ENCODE peak calls at places on chromosomes 13 and 19, in five cellular contexts. One of them, this sample, is unnamed.

GRCh38 chr19:5838437-5839311 is 828 bp downstream of the FUT6 start:
- DNase-seq in tibial artery: no peak
- DNase-seq in choroid plexus epithelial cell: no peak
- DNase-seq in fibroblast of lung: no peak
- DNase-seq in heart right ventricle: no peak
- DNase-seq in this sample: no peak

GRCh38 chr19:18114483-18114882 is 16.9 kb downstream of the MAST3 start:
- DNase-seq in tibial artery: no peak
- DNase-seq in choroid plexus epithelial cell: no peak
- DNase-seq in fibroblast of lung: no peak
- DNase-seq in heart right ventricle: no peak
- DNase-seq in this sample: no peak

GRCh38 chr13:102724923-102725322 is 30.1 kb upstream of the METTL21C start:
- DNase-seq in tibial artery: no peak
- DNase-seq in choroid plexus epithelial cell: peak
- DNase-seq in fibroblast of lung: peak
- DNase-seq in heart right ventricle: no peak
- DNase-seq in this sample: no peak

GRCh38 chr13:88726075-88726474 is 1054.9 kb downstream of the SLITRK5 start:
- DNase-seq in tibial artery: no peak
- DNase-seq in choroid plexus epithelial cell: no peak
- DNase-seq in fibroblast of lung: no peak
- DNase-seq in heart right ventricle: no peak
- DNase-seq in this sample: no peak

GRCh38 chr19:48556163-48556562 is 4.2 kb downstream of the SULT2B1 start:
- DNase-seq in tibial artery: no peak
- DNase-seq in choroid plexus epithelial cell: peak
- DNase-seq in fibroblast of lung: peak
- DNase-seq in heart right ventricle: no peak
- DNase-seq in this sample: no peak

GRCh38 chr19:44609219-44609618 is 4.1 kb upstream of the IGSF23 start:
- DNase-seq in tibial artery: no peak
- DNase-seq in choroid plexus epithelial cell: peak
- DNase-seq in fibroblast of lung: peak
- DNase-seq in heart right ventricle: no peak
- DNase-seq in this sample: no peak

GRCh38 chr19:51025809-51026553 is 435 bp downstream of the KLK11 start:
- DNase-seq in tibial artery: no peak
- DNase-seq in choroid plexus epithelial cell: no peak
- DNase-seq in fibroblast of lung: no peak
- DNase-seq in heart right ventricle: no peak
- DNase-seq in this sample: no peak

GRCh38 chr13:50550151-50550550 is 293.3 kb downstream of the DLEU7 start:
- DNase-seq in tibial artery: no peak
- DNase-seq in choroid plexus epithelial cell: no peak
- DNase-seq in fibroblast of lung: no peak
- DNase-seq in heart right ventricle: no peak
- DNase-seq in this sample: no peak

GRCh38 chr13:74596691-74597090 is 462.5 kb upstream of the KLF12 start:
- DNase-seq in tibial artery: no peak
- DNase-seq in choroid plexus epithelial cell: no peak
- DNase-seq in fibroblast of lung: no peak
- DNase-seq in heart right ventricle: no peak
- DNase-seq in this sample: no peak

GRCh38 chr19:29269641-29270040 is 56.7 kb upstream of the UQCRFS1 start:
- DNase-seq in tibial artery: no peak
- DNase-seq in choroid plexus epithelial cell: no peak
- DNase-seq in fibroblast of lung: no peak
- DNase-seq in heart right ventricle: no peak
- DNase-seq in this sample: no peak

GRCh38 chr19:3908266-3909054 is 24.4 kb upstream of the NMRK2 start:
- DNase-seq in tibial artery: no peak
- DNase-seq in choroid plexus epithelial cell: no peak
- DNase-seq in fibroblast of lung: no peak
- DNase-seq in heart right ventricle: no peak
- DNase-seq in this sample: no peak

GRCh38 chr19:38849746-38850230 is at the start of gene HNRNPL:
- DNase-seq in tibial artery: no peak
- DNase-seq in choroid plexus epithelial cell: no peak
- DNase-seq in fibroblast of lung: no peak
- DNase-seq in heart right ventricle: peak
- DNase-seq in this sample: peak

GRCh38 chr19:8333771-8334457 is 9.1 kb downstream of the KANK3 start:
- DNase-seq in tibial artery: no peak
- DNase-seq in choroid plexus epithelial cell: no peak
- DNase-seq in fibroblast of lung: no peak
- DNase-seq in heart right ventricle: no peak
- DNase-seq in this sample: no peak

GRCh38 chr13:40031031-40031430 is 375.6 kb downstream of the COG6 start:
- DNase-seq in tibial artery: no peak
- DNase-seq in choroid plexus epithelial cell: peak
- DNase-seq in fibroblast of lung: peak
- DNase-seq in heart right ventricle: no peak
- DNase-seq in this sample: no peak

GRCh38 chr19:56106993-56107392 is 14.1 kb downstream of the ZNF787 start:
- DNase-seq in tibial artery: no peak
- DNase-seq in choroid plexus epithelial cell: no peak
- DNase-seq in fibroblast of lung: no peak
- DNase-seq in heart right ventricle: no peak
- DNase-seq in this sample: no peak

GRCh38 chr13:58985845-58986244 is 1177.9 kb downstream of the DIAPH3 start:
- DNase-seq in tibial artery: no peak
- DNase-seq in choroid plexus epithelial cell: no peak
- DNase-seq in fibroblast of lung: no peak
- DNase-seq in heart right ventricle: no peak
- DNase-seq in this sample: no peak

GRCh38 chr13:60679131-60679530 is 282.1 kb downstream of the TDRD3 start:
- DNase-seq in tibial artery: no peak
- DNase-seq in choroid plexus epithelial cell: no peak
- DNase-seq in fibroblast of lung: no peak
- DNase-seq in heart right ventricle: no peak
- DNase-seq in this sample: no peak

GRCh38 chr13:25806304-25806974 is 245.4 kb downstream of the SHISA2 start:
- DNase-seq in tibial artery: no peak
- DNase-seq in choroid plexus epithelial cell: peak
- DNase-seq in fibroblast of lung: peak
- DNase-seq in heart right ventricle: no peak
- DNase-seq in this sample: no peak

GRCh38 chr13:41716236-41716635 is 244.7 kb downstream of the VWA8 start:
- DNase-seq in tibial artery: no peak
- DNase-seq in choroid plexus epithelial cell: no peak
- DNase-seq in fibroblast of lung: no peak
- DNase-seq in heart right ventricle: no peak
- DNase-seq in this sample: no peak

GRCh38 chr13:84670245-84670644 is 788.0 kb upstream of the SLITRK1 start:
- DNase-seq in tibial artery: no peak
- DNase-seq in choroid plexus epithelial cell: no peak
- DNase-seq in fibroblast of lung: no peak
- DNase-seq in heart right ventricle: no peak
- DNase-seq in this sample: no peak

GRCh38 chr13:64471916-64472315 is 2758.2 kb downstream of the PCDH9 start:
- DNase-seq in tibial artery: no peak
- DNase-seq in choroid plexus epithelial cell: peak
- DNase-seq in fibroblast of lung: peak
- DNase-seq in heart right ventricle: no peak
- DNase-seq in this sample: no peak

GRCh38 chr19:1608414-1609391 is 3.4 kb upstream of the UQCR11 start:
- DNase-seq in tibial artery: no peak
- DNase-seq in choroid plexus epithelial cell: peak
- DNase-seq in fibroblast of lung: no peak
- DNase-seq in heart right ventricle: no peak
- DNase-seq in this sample: no peak
- H3K4me3 ChIP-seq in tibial artery: no peak
- H3K4me3 ChIP-seq in choroid plexus epithelial cell: no peak
- H3K4me3 ChIP-seq in fibroblast of lung: no peak
- H3K4me3 ChIP-seq in heart right ventricle: no peak
- H3K4me3 ChIP-seq in this sample: no peak

GRCh38 chr13:110445183-110445582 is 116.3 kb downstream of the RAB20 start:
- DNase-seq in tibial artery: no peak
- DNase-seq in choroid plexus epithelial cell: peak
- DNase-seq in fibroblast of lung: peak
- DNase-seq in heart right ventricle: no peak
- DNase-seq in this sample: no peak

GRCh38 chr13:110443633-110444225 is 117.8 kb downstream of the RAB20 start:
- DNase-seq in tibial artery: no peak
- DNase-seq in choroid plexus epithelial cell: peak
- DNase-seq in fibroblast of lung: no peak
- DNase-seq in heart right ventricle: no peak
- DNase-seq in this sample: no peak

GRCh38 chr13:110442946-110443632 is 118.4 kb downstream of the RAB20 start:
- DNase-seq in tibial artery: no peak
- DNase-seq in choroid plexus epithelial cell: peak
- DNase-seq in fibroblast of lung: peak
- DNase-seq in heart right ventricle: no peak
- DNase-seq in this sample: no peak

GRCh38 chr13:110445722-110446569 is 115.6 kb downstream of the RAB20 start:
- DNase-seq in tibial artery: no peak
- DNase-seq in choroid plexus epithelial cell: peak
- DNase-seq in fibroblast of lung: no peak
- DNase-seq in heart right ventricle: no peak
- DNase-seq in this sample: no peak

DNA sequence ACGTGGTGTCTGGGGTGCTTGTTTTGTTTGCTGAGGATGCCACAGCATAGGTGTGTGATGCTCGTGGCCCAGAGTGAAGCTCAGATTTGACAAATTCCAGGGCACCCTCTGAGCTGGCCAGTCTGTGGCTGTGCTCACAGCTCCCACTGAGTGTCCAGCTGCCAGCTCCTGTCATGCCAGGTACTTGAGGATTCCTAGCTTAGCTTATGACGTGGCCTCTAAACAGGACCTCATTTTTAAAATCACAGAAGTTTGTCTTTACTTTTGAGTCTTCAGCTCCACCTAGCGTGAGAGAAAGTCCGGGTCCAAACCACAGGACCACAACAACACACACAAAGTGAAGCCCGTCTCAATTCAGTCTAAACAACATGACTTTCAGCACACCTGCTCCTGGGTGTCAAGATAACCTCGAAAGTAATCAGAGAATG is 117.3 kb downstream of the RAB20 start:
- DNase-seq in tibial artery: no peak
- DNase-seq in choroid plexus epithelial cell: peak
- DNase-seq in fibroblast of lung: peak
- DNase-seq in heart right ventricle: no peak
- DNase-seq in this sample: no peak
- TF ChIP-seq CTCF in tibial artery: peak
- TF ChIP-seq CTCF in choroid plexus epithelial cell: peak
- TF ChIP-seq CTCF in fibroblast of lung: peak
- TF ChIP-seq CTCF in heart right ventricle: no peak
- TF ChIP-seq CTCF in this sample: no peak

DNA sequence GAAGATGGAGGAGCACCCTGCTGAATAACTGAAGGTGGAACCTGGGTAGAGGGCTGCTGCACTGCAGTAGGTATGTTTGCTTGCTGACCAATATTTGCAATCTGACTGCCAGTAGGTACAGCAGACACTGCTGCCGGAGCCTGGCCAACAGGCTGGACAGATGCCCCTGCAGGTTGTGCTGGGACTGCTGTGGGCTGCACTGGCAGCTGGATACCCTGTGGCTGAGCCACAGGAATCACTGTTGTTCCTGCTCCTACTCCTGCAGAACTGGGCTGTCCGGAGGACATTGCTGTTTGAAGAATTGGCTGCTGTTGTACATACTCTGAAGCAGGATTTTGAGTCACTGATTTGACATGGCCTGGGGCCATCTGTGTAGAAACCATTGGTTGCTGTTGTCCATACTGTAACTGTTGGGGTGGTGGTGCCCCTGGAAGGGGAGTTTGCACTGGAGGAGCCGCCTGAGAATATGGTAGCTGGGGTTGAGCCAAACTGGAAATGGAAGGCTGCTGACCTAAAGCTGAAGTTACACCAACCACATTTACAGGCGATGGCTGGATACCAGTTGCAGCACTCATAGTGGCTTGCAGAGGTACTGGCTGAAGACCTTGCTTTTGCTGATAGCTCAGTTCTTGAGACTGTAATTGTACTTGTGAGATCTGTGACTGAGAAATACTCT is 2.2 kb downstream of the TSC22D1 start:
- DNase-seq in tibial artery: no peak
- DNase-seq in choroid plexus epithelial cell: peak
- DNase-seq in fibroblast of lung: peak
- DNase-seq in heart right ventricle: no peak
- DNase-seq in this sample: no peak
- H3K4me3 ChIP-seq in tibial artery: peak
- H3K4me3 ChIP-seq in choroid plexus epithelial cell: peak
- H3K4me3 ChIP-seq in fibroblast of lung: peak
- H3K4me3 ChIP-seq in heart right ventricle: no peak
- H3K4me3 ChIP-seq in this sample: peak

DNA sequence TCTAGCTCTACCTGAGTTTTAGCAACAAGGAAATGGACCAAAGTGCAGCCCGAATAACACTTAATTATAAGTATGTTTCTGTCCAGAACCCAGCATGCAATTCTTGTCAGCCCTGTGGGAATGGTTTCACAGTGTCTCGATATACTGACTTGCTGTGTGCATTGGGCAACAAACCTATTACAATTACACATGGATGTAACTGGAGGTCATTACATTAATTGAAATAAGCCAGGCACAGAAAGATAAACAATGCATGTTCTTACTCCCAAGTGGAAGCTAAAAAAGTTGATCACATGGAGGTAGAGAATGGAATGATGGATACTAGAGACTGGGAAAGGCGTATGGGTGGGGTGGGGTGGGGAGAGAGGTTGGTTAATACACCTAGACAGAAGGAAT is 5.1 kb upstream of the CYP2S1 start:
- DNase-seq in tibial artery: no peak
- DNase-seq in choroid plexus epithelial cell: no peak
- DNase-seq in fibroblast of lung: no peak
- DNase-seq in heart right ventricle: no peak
- DNase-seq in this sample: no peak
- TF ChIP-seq CTCF in tibial artery: no peak
- TF ChIP-seq CTCF in choroid plexus epithelial cell: no peak
- TF ChIP-seq CTCF in fibroblast of lung: no peak
- TF ChIP-seq CTCF in heart right ventricle: no peak
- TF ChIP-seq CTCF in this sample: no peak

DNA sequence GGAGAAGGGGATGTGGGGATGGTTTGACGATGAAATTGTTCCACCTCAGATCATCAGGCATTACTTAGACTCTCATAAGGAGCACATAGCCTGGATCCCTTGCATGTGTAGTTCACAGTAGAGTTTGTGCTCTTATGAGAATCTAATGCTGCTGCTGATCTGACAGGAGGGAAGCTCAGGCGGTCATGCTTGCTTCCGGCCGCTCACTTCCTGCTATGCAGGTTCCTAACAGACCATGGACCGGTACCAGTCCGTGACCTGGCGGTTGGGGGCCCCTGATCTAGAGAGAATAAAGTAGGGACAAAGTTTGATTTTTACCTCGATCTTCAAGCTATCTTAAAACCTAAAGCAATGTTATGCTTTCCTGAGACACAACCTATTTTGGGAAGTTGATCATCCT is 373.8 kb upstream of the ARGLU1 start:
- DNase-seq in tibial artery: no peak
- DNase-seq in choroid plexus epithelial cell: no peak
- DNase-seq in fibroblast of lung: no peak
- DNase-seq in heart right ventricle: no peak
- DNase-seq in this sample: no peak
- H3K4me3 ChIP-seq in tibial artery: no peak
- H3K4me3 ChIP-seq in choroid plexus epithelial cell: no peak
- H3K4me3 ChIP-seq in fibroblast of lung: no peak
- H3K4me3 ChIP-seq in heart right ventricle: no peak
- H3K4me3 ChIP-seq in this sample: no peak

GRCh38 chr19:13150187-13150918 is at the start of the genes IER2 and STX10:
- DNase-seq in tibial artery: peak
- DNase-seq in choroid plexus epithelial cell: peak
- DNase-seq in fibroblast of lung: peak
- DNase-seq in heart right ventricle: peak
- DNase-seq in this sample: peak
- TF ChIP-seq CTCF in tibial artery: peak
- TF ChIP-seq CTCF in choroid plexus epithelial cell: peak
- TF ChIP-seq CTCF in fibroblast of lung: peak
- TF ChIP-seq CTCF in heart right ventricle: peak
- TF ChIP-seq CTCF in this sample: peak

GRCh38 chr19:16200038-16200775 is 2.5 kb downstream of the AP1M1 start:
- DNase-seq in tibial artery: peak
- DNase-seq in choroid plexus epithelial cell: peak
- DNase-seq in fibroblast of lung: no peak
- DNase-seq in heart right ventricle: no peak
- DNase-seq in this sample: no peak
- H3K4me3 ChIP-seq in tibial artery: no peak
- H3K4me3 ChIP-seq in choroid plexus epithelial cell: no peak
- H3K4me3 ChIP-seq in fibroblast of lung: no peak
- H3K4me3 ChIP-seq in heart right ventricle: no peak
- H3K4me3 ChIP-seq in this sample: no peak

This sample was measured in heart left ventricle.